ENCODE peak calls at places on chromosomes 6 and 20, in four cellular contexts. Y, H, V and E are unnamed samples.

GRCh38 chr20:47817573-47817972 is 32.3 kb upstream of the SULF2 start:
- DNase-seq in H (no peak), Y (no peak), V (no peak), E (no peak)

GRCh38 chr6:148736779-148737412 is 9.9 kb upstream of the UST start:
- DNase-seq in H (no peak), V (no peak), Y (no peak), E (no peak)

GRCh38 chr6:90286884-90287488 is 9.7 kb downstream of the BACH2 start:
- DNase-seq in V (peak; percentile 97), H (peak; percentile 36), Y (no peak), E (peak; percentile 32)

GRCh38 chr20:44648579-44648978 is 2.9 kb downstream of the ADA start:
- DNase-seq in H (no peak), Y (no peak), V (peak; percentile 76), E (no peak)

GRCh38 chr6:7673063-7673536 is 52.8 kb upstream of the BMP6 start:
- DNase-seq in H (peak; percentile 63), V (peak; percentile 89), Y (peak; percentile 20), E (peak; percentile 3)

GRCh38 chr6:52820198-52820597 is 16.6 kb upstream of the GSTA1 start:
- DNase-seq in Y (no peak), V (no peak), H (no peak), E (no peak)

GRCh38 chr6:170444811-170445211 is 108.3 kb downstream of the PSMB1 start:
- DNase-seq in H (no peak), V (peak; percentile 45), Y (no peak), E (no peak)

GRCh38 chr20:38270869-38271608 is 10.5 kb upstream of the KIAA1755 start:
- DNase-seq in H (no peak), Y (no peak), V (no peak), E (peak; percentile 8)

GRCh38 chr6:169866668-169867521 is 115.5 kb downstream of the ERMARD start:
- DNase-seq in H (no peak), Y (no peak), V (peak; percentile 25), E (no peak)

GRCh38 chr6:4280721-4281120 is 145.3 kb upstream of the ECI2 start:
- DNase-seq in H (no peak), V (peak; percentile 26), Y (no peak), E (no peak)

GRCh38 chr6:115582386-115582785 is 478.3 kb downstream of the FRK start:
- DNase-seq in V (no peak), Y (no peak), H (no peak), E (no peak)

GRCh38 chr20:62374431-62375152 is 7.5 kb upstream of the LAMA5 start:
- DNase-seq in Y (no peak), H (no peak), V (no peak), E (no peak)

GRCh38 chr20:38111366-38112232 is 53.5 kb downstream of the TGM2 start:
- DNase-seq in Y (no peak), V (peak; percentile 10), H (no peak), E (no peak)

GRCh38 chr6:72649032-72649984 is 27.4 kb downstream of the KCNQ5 start:
- DNase-seq in V (no peak), Y (no peak), H (no peak), E (no peak)

GRCh38 chr6:77440206-77440976 is 22.9 kb downstream of the HTR1B start:
- DNase-seq in V (no peak), Y (no peak), H (no peak), E (no peak)

GRCh38 chr6:28161410-28162079 is 19.9 kb downstream of the ZKSCAN8 start:
- DNase-seq in V (peak; percentile 95), H (peak; percentile 70), Y (peak; percentile 22), E (peak; percentile 65)

GRCh38 chr6:130223508-130223907 is 757 bp upstream of the SAMD3 start:
- DNase-seq in V (no peak), H (peak; percentile 36), Y (no peak), E (peak; percentile 35)

GRCh38 chr20:40648505-40649072 is 40.4 kb downstream of the MAFB start:
- DNase-seq in Y (no peak), V (peak; percentile 44), H (no peak), E (peak; percentile 10)

GRCh38 chr20:38751360-38751976 is 3.2 kb downstream of the ACTR5 start:
- DNase-seq in V (no peak), Y (no peak), H (no peak), E (peak; percentile 52)

GRCh38 chr6:136265101-136265500 is 15.0 kb upstream of the MTFR2 start:
- DNase-seq in H (no peak), V (no peak), Y (no peak), E (no peak)

GRCh38 chr20:36303020-36303595 is 3.0 kb upstream of the DLGAP4 start:
- DNase-seq in H (no peak), V (no peak), Y (no peak), E (no peak)

GRCh38 chr6:16419636-16420331 is 181.4 kb downstream of the GMPR start:
- DNase-seq in Y (no peak), V (no peak), H (no peak), E (no peak)

GRCh38 chr6:7154341-7155139 is 46.8 kb downstream of the RREB1 start:
- DNase-seq in V (no peak), H (no peak), Y (no peak), E (no peak)

GRCh38 chr20:47318596-47319516 is 37.6 kb downstream of the ZMYND8 start:
- DNase-seq in H (peak; percentile 78), V (peak; percentile 86), Y (peak; percentile 88), E (peak; percentile 79)

GRCh38 chr6:90859612-90860011 is 272.7 kb upstream of the MAP3K7 start:
- DNase-seq in H (no peak), V (no peak), Y (no peak), E (no peak)

GRCh38 chr6:139290787-139291294 is 957 bp downstream of the TXLNB start:
- DNase-seq in H (peak; percentile 19), V (no peak), Y (no peak), E (peak; percentile 69)

GRCh38 chr6:6008648-6009421 is 2.1 kb upstream of the NRN1 start:
- DNase-seq in V (peak; percentile 93), Y (no peak), H (peak; percentile 66), E (peak; percentile 37)

GRCh38 chr6:24918641-24919403 is 16.9 kb downstream of the RIPOR2 start:
- DNase-seq in H (no peak), Y (no peak), V (peak; percentile 68), E (no peak)

GRCh38 chr20:45445805-45446562 is 23.6 kb upstream of the WFDC2 start:
- DNase-seq in V (peak; percentile 90), H (peak; percentile 57), Y (no peak), E (peak; percentile 42)

GRCh38 chr20:57392130-57392445 is 892 bp downstream of the RBM38 start:
- DNase-seq in V (no peak), H (no peak), Y (no peak), E (peak; percentile 13)

GRCh38 chr20:57394087-57395082 is 3.2 kb downstream of the RBM38 start:
- DNase-seq in Y (no peak), V (no peak), H (no peak), E (no peak)

GRCh38 chr20:57395111-57395959 is 4.1 kb downstream of the RBM38 start:
- DNase-seq in V (peak; percentile 77), Y (peak; percentile 62), H (peak; percentile 38), E (no peak)

GRCh38 chr20:57392512-57393271 is 1.5 kb downstream of the RBM38 start:
- DNase-seq in Y (peak; percentile 65), V (no peak), H (peak; percentile 77), E (peak; percentile 71)

DNA sequence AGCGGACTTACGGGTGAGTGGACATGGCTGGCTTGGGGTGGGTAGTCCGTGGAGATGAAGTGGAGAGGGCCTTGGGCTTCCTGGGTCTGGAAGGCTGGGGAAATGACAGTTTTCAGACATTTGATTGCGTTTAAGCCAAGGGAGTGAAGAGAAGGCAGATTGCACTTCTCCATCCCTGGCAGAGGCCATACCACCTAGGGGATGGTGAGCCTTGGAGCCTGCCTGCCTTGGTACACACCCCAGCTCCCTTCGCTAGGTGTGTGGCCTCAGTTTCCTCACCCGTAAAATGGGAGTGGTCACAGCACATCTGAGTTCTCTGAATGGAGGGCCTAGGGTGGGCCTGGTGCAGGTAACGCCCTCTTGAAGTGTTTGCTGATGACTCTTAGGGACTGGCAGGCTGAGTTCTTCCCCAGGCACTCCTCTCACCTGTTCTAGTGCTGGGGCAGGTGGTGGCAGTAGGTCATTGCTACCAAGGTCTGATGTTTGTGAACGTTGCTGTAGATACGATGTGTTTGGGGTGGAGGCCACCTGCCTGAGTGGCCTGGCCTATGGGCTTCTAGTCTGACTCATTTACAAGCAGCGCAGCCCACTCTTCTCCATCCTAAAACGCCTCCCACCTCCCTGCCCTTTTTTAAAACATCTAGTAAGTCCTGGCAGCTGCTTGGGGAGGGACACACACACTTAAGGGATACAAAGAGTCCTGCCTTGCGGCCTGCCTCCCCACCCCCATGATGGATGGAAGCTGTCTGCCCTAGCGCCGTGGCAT is 2.3 kb downstream of the RBM38 start:
- DNase-seq in V (no peak), H (no peak), Y (no peak), E (no peak)
- H3K4me1 ChIP-seq in V (peaks cover 7% of the 10 kb centered on the region), H (peaks cover 88% of the 10 kb centered on the region), Y (peaks cover 31% of the 10 kb centered on the region), E (no peaks in the 10 kb centered on the region)

GRCh38 chr20:63972312-63973159 is 2.8 kb upstream of the ZNF512B start:
- DNase-seq in H (peak; percentile 6), Y (peak; percentile 17), V (peak; percentile 37), E (no peak)
- H3K4me3 ChIP-seq in H (no peak overlapping the region), Y (no peak overlapping the region), V (no peak overlapping the region), E (no peak overlapping the region)

GRCh38 chr6:20198156-20198555 is 14.1 kb downstream of the MBOAT1 start:
- DNase-seq in H (no peak), V (no peak), Y (no peak), E (no peak)

GRCh38 chr6:20198764-20199174 is 13.5 kb downstream of the MBOAT1 start:
- DNase-seq in V (no peak), Y (no peak), H (peak; percentile 48), E (peak; percentile 84)

GRCh38 chr6:20200761-20201160 is 11.5 kb downstream of the MBOAT1 start:
- DNase-seq in V (no peak), Y (no peak), H (no peak), E (no peak)

GRCh38 chr6:20192625-20193024 is 19.6 kb downstream of the MBOAT1 start:
- DNase-seq in Y (no peak), V (no peak), H (no peak), E (peak; percentile 81)

GRCh38 chr6:20197251-20197650 is 15.0 kb downstream of the MBOAT1 start:
- DNase-seq in Y (no peak), H (no peak), V (peak; percentile 63), E (no peak)
- H3K4me1 ChIP-seq in Y (no peaks in the 10 kb centered on the region), H (peaks cover 58% of the 10 kb centered on the region), V (peaks cover 6% of the 10 kb centered on the region), E (peaks cover 19% of the 10 kb centered on the region)

GRCh38 chr6:32168807-32169206 is 4.4 kb downstream of the EGFL8 start:
- DNase-seq in H (no peak), V (no peak), Y (no peak), E (no peak)
- H3K4me3 ChIP-seq in H (no peak overlapping the region), V (peak overlapping the region; percentile 21), Y (no peak overlapping the region), E (no peak overlapping the region)

GRCh38 chr20:51403465-51404220 is 138.9 kb downstream of the NFATC2 start:
- DNase-seq in V (no peak), H (no peak), Y (no peak), E (no peak)
- H3K4me1 ChIP-seq in V (no peaks in the 10 kb centered on the region), H (peaks cover 3% of the 10 kb centered on the region), Y (no peaks in the 10 kb centered on the region), E (no peaks in the 10 kb centered on the region)